ENCODE peak calls at places on chromosomes 1 and 21, in five cellular contexts. R, H, Y, W and B are unnamed samples.

GRCh38 chr1:1150100-1150499 is 23.6 kb upstream of the TTLL10 start:
- DNase-seq in R (no peak), H (no peak), Y (no peak), W (no peak), B (no peak)

GRCh38 chr1:68230901-68231626 is 1.3 kb downstream of the WLS start:
- DNase-seq in R (no peak), H (no peak), Y (no peak), W (no peak), B (peak; percentile 63)

GRCh38 chr1:207904377-207904902 is 6.5 kb downstream of the CD34 start:
- DNase-seq in R (no peak), H (no peak), Y (no peak), W (no peak), B (no peak)

GRCh38 chr1:92599184-92599583 is 112.5 kb upstream of the GFI1 start:
- DNase-seq in R (peak; percentile 12), H (peak; percentile 27), Y (peak; percentile 51), W (no peak), B (no peak)

GRCh38 chr1:214677945-214678344 is 75.0 kb downstream of the CENPF start:
- DNase-seq in R (no peak), H (no peak), Y (no peak), W (no peak), B (no peak)

GRCh38 chr1:244224487-244225430 is 173.7 kb downstream of the ZBTB18 start:
- DNase-seq in R (no peak), H (no peak), Y (no peak), W (no peak), B (no peak)

GRCh38 chr1:29282135-29282923 is 46.0 kb downstream of the PTPRU start:
- DNase-seq in R (no peak), H (no peak), Y (no peak), W (no peak), B (no peak)

GRCh38 chr21:42851812-42852665 is 27.3 kb downstream of the WDR4 start:
- DNase-seq in R (no peak), H (no peak), Y (no peak), W (no peak), B (no peak)

GRCh38 chr1:14944471-14944981 is 209.0 kb upstream of the TMEM51 start:
- DNase-seq in R (no peak), H (no peak), Y (no peak), W (no peak), B (no peak)

GRCh38 chr1:23796466-23797271 is 3.9 kb downstream of the GALE start:
- DNase-seq in R (no peak), H (no peak), Y (no peak), W (no peak), B (no peak)

GRCh38 chr1:10781137-10781536 is 15.3 kb downstream of the CASZ1 start:
- DNase-seq in R (no peak), H (no peak), Y (no peak), W (no peak), B (no peak)

DNA sequence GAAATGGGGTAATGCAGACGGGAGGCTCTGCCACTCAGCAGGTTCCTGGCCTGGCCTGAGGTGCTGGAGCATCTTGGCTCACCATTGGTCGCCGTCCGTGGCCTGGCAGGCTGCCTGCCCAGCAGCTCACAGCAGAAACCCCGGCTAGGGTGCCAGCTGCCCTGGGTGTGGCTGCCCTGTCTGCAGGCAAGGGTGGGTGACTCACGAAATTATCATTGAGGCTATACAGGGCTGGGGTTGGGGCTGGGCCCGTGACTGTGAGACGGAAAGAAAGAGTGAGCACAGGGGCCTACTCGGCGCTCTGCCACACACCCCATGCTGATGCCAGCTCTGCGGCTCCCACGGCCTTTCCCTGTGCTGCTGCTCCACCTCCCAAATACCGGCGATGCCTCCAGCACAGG is 8.0 kb upstream of the PKP1 start:
- DNase-seq in R (no peak), H (peak; percentile 91), Y (peak; percentile 43), W (no peak), B (no peak)
- TF ChIP-seq RCOR1 in R (no peak), H (no peak), Y (no peak), W (no peak), B (no peak)

DNA sequence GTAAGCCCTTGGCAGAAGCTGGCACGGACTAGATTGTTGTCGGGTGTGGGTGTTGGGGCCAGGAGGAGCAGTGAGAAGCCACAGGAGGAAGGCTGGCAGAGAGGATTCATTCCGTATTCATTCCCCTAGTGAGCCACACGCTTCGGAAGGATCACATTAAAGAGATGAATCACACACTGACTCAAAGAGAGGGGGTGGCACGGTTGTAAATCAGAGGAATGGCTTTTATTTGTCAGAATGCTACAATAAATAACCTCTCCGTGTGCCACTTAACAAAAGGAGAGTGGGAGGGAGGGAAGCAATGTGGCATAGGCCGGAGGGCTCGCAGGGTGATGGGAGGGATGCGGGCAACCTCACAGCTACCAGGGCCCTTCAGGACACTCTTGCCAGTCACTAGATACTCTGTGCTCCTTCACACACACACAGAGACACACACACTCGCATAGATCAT is 135.5 kb downstream of the HIVEP3 start:
- DNase-seq in R (no peak), H (peak; percentile 48), Y (peak; percentile 85), W (no peak), B (no peak)
- TF ChIP-seq RCOR1 in R (no peak), H (no peak), Y (no peak), W (no peak), B (no peak)

DNA sequence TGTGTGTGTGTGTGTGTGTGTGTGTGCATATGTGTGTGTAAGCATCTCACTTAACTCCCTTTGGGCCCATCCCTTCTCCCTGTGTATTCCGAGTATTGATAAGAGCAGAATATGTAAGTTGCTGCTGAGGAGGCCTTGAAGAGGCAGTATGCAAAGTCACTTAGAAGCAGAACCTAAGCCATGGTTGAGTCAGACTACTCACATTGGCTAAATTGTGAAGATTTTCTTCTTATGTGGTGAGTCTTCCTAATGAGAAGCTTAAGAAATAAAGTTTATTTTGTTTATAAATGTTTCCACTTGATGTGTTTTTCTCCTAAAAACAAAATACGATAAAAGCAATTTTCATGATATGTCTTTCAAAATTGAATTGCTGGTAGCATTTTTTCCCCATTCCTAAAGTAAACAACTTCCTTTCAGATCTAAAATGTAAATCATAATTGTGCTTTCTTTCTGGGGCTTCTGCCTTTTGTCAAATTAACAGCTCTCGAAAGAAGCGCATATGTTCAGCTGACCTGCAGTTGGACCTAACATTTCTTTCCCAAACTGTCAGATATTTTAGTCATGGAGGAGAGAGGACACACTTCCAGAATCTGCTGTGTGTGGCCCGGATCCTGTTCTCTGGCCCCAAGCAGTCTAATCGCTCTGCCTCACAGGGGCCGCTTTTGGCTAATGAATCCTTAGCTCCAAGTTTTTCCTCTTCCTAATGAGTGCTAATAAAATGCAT is 284.0 kb downstream of the DUSP10 start:
- DNase-seq in R (no peak), H (no peak), Y (peak; percentile 45), W (no peak), B (peak; percentile 38)
- TF ChIP-seq RCOR1 in R (no peak), H (no peak), Y (no peak), W (no peak), B (peak; percentile 3)

GRCh38 chr1:245716561-245716960 is 561.8 kb downstream of the KIF26B start:
- DNase-seq in R (no peak), H (no peak), Y (no peak), W (no peak), B (no peak)

GRCh38 chr1:245707941-245708340 is 553.2 kb downstream of the KIF26B start:
- DNase-seq in R (no peak), H (no peak), Y (no peak), W (no peak), B (peak; percentile 1)

GRCh38 chr1:245715970-245716369 is 561.2 kb downstream of the KIF26B start:
- DNase-seq in R (no peak), H (peak; percentile 25), Y (peak; percentile 85), W (no peak), B (no peak)

GRCh38 chr1:245715291-245715701 is 560.5 kb downstream of the KIF26B start:
- DNase-seq in R (no peak), H (no peak), Y (peak; percentile 29), W (no peak), B (no peak)

GRCh38 chr1:245710961-245711903 is 556.4 kb downstream of the KIF26B start:
- DNase-seq in R (peak; percentile 38), H (no peak), Y (no peak), W (no peak), B (no peak)
- TF ChIP-seq RCOR1 in R (no peak), H (no peak), Y (no peak), W (no peak), B (no peak)

DNA sequence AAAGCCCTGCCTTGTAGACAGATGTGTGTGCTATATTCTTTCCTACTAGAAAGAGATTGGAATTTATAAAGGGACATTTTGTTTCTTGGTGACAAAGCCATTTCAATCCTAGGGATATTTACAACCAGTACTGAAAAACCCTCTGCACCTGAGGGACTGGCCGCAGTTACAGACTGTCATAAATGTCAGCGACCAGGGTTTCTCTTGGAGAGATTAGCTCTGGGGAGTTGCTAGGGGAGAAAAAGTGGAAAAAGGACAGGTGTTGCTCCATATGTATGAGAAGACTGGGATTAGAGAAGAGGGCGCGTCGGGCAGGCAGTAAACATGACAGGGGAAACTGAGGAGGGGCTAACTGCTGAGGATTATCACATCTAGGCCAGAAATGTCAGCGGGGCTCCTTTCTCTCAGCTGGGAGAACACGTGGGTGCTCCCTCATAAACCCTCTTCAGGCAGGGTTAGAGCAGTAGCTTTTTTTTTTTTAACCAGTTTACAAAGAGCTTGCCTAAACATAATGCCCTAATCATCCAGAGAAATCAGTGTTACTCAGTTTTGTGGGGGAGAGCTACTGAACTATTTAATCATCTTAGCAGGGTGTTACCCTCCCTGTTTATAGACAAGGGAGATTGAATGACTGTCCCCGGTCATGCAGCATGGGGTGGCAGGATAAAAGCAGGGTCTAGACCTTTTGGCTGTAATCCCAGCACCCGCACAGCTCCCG is 35.1 kb downstream of the ELAPOR1 start:
- DNase-seq in R (peak; percentile 54), H (no peak), Y (no peak), W (no peak), B (no peak)
- TF ChIP-seq RCOR1 in R (peak; percentile 95), H (no peak), Y (no peak), W (no peak), B (no peak)

GRCh38 chr1:216389774-216390173 is 33.5 kb downstream of the USH2A start:
- DNase-seq in R (no peak), H (no peak), Y (no peak), W (no peak), B (no peak)

GRCh38 chr1:216390956-216391355 is 32.3 kb downstream of the USH2A start:
- DNase-seq in R (no peak), H (no peak), Y (no peak), W (no peak), B (no peak)

GRCh38 chr1:216388558-216388957 is 34.7 kb downstream of the USH2A start:
- DNase-seq in R (no peak), H (no peak), Y (no peak), W (no peak), B (no peak)
- TF ChIP-seq RCOR1 in R (no peak), H (no peak), Y (no peak), W (no peak), B (no peak)

DNA sequence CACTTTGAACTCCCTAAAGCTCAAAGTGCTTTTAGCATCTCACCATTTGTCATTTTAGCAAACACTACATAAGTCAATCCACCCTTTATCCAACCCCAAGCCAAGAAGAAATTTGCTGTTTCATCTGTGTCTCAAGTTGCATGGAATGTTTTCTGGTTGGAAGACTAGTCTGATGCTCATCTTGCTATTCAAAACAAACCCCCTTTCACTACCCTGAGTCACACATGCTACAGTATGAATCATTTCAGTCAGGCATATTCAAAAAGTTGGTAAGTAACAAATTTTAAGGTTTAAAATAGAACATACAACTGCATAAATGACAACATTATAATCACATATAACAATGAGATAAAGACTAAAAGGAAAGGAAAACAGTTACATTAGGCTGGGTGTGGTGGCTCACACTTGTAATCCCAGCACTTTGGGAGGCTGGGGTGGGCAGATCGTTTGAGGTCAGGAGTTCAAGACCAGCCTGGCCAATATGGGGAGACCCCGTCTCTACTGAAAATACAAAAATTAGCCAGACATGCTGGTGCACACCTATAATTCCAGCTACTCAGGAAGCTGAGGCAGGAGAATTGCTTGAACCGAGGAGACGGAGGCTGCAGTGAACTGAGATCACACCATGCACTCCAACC is 38.7 kb downstream of the DSTYK start:
- DNase-seq in R (peak; percentile 67), H (peak; percentile 88), Y (peak; percentile 99), W (no peak), B (no peak)
- TF ChIP-seq RCOR1 in R (no peak), H (no peak), Y (no peak), W (no peak), B (no peak)